ENCODE peak calls at places on chromosomes 16 and 17, in four cellular contexts. R is mesendoderm, X is H1, D is H9. K is an unnamed sample.

GRCh38 chr17:33202011-33202410 is 91.1 kb downstream of the ASIC2 start:
- DNase-seq in D (peak), X (no peak), R (peak), K (no peak)

GRCh38 chr16:19128454-19129210 is 14.9 kb downstream of the ITPRIPL2 start:
- DNase-seq in R (peak), D (no peak), X (no peak), K (no peak)

GRCh38 chr17:45298546-45299285 is 18.1 kb downstream of the MAP3K14 start:
- DNase-seq in X (no peak), R (no peak), D (no peak), K (no peak)

GRCh38 chr17:77369544-77369971 is 228.8 kb downstream of the SEC14L1 start:
- DNase-seq in R (no peak), X (no peak), D (no peak), K (no peak)

GRCh38 chr16:56652600-56652999 is 914 bp downstream of the MT1B start:
- DNase-seq in R (no peak), D (no peak), X (no peak), K (no peak)

GRCh38 chr16:25051446-25052160 is 36.4 kb upstream of the ARHGAP17 start:
- DNase-seq in X (no peak), D (no peak), R (peak), K (peak)

GRCh38 chr16:67666032-67666537 is 465 bp downstream of the ENKD1 start:
- DNase-seq in X (no peak), D (peak), R (peak), K (no peak)

GRCh38 chr16:1244881-1245280 is 4.4 kb downstream of the TPSAB1 start:
- DNase-seq in D (no peak), X (no peak), R (no peak), K (no peak)

GRCh38 chr16:71883193-71883848 is 661 bp downstream of the ZNF821 start:
- DNase-seq in X (no peak), R (peak), D (peak), K (peak)

GRCh38 chr16:3164121-3164991 is 23.6 kb upstream of the OR1F1 start:
- DNase-seq in X (no peak), R (no peak), D (no peak), K (no peak)

GRCh38 chr17:75832652-75833400 is 11.4 kb downstream of the UNC13D start:
- DNase-seq in D (peak), X (no peak), R (peak), K (no peak)

GRCh38 chr16:27463741-27464662 is 62.0 kb downstream of the IL21R start:
- DNase-seq in D (no peak), R (no peak), X (no peak), K (no peak)

GRCh38 chr16:641326-642188 is at the start of gene MCRIP2:
- DNase-seq in X (no peak), R (peak), D (peak), K (peak)

GRCh38 chr17:48515925-48516900 is 14.6 kb downstream of the HOXB1 start:
- DNase-seq in D (no peak), R (peak), X (no peak), K (no peak)

GRCh38 chr17:75152971-75153853 is 1.1 kb downstream of the JPT1 start:
- DNase-seq in X (no peak), D (peak), R (peak), K (peak)

GRCh38 chr16:67885976-67886375 is 1.3 kb downstream of the NRN1L start:
- DNase-seq in R (no peak), X (no peak), D (no peak), K (no peak)

GRCh38 chr17:5922476-5922875 is 147.7 kb upstream of the WSCD1 start:
- DNase-seq in D (no peak), R (no peak), X (no peak), K (no peak)

GRCh38 chr17:36592316-36592710 is 634 bp downstream of the DHRS11 start:
- DNase-seq in R (peak), X (no peak), D (peak), K (no peak)

GRCh38 chr16:72189865-72190371 is 18.0 kb upstream of the PMFBP1 start:
- DNase-seq in X (no peak), D (no peak), R (peak), K (peak)

GRCh38 chr17:13601317-13601775 is 383 bp downstream of the HS3ST3A1 start:
- DNase-seq in D (no peak), R (no peak), X (no peak), K (no peak)

GRCh38 chr17:3978421-3979275 is 14.4 kb upstream of the ATP2A3 start:
- DNase-seq in D (peak), X (no peak), R (no peak), K (no peak)

GRCh38 chr17:3911271-3912053 is 4.8 kb downstream of the P2RX1 start:
- DNase-seq in R (peak), D (peak), X (no peak), K (no peak)

GRCh38 chr17:3592216-3592860 is 16.9 kb downstream of the TRPV1 start:
- DNase-seq in D (no peak), X (no peak), R (no peak), K (no peak)

GRCh38 chr16:11673091-11674000 is 5.1 kb downstream of the SNN start:
- DNase-seq in D (no peak), R (no peak), X (no peak), K (no peak)

GRCh38 chr17:3534881-3535252 is 22.7 kb downstream of the TRPV3 start:
- DNase-seq in D (peak), R (peak), X (no peak), K (peak)

GRCh38 chr16:57379579-57379978 is 7.3 kb downstream of the CX3CL1 start:
- DNase-seq in R (no peak), D (no peak), X (no peak), K (no peak)

GRCh38 chr16:19354371-19354770 is 63.3 kb upstream of the TMC5 start:
- DNase-seq in D (no peak), X (no peak), R (peak), K (no peak)

GRCh38 chr17:60941028-60941427 is 263.4 kb downstream of the BCAS3 start:
- DNase-seq in R (no peak), D (no peak), X (no peak), K (peak)

GRCh38 chr17:79563237-79564013 is 47.4 kb downstream of the RBFOX3 start:
- DNase-seq in R (peak), X (no peak), D (no peak), K (no peak)

GRCh38 chr17:10775740-10776333 is 28.1 kb downstream of the TMEM238L start:
- DNase-seq in X (no peak), R (no peak), D (no peak), K (no peak)

GRCh38 chr16:82641336-82641984 is 14.7 kb downstream of the CDH13 start:
- DNase-seq in D (no peak), X (no peak), R (no peak), K (peak)

GRCh38 chr17:34436607-34437006 is 73.6 kb upstream of the CCL1 start:
- DNase-seq in D (no peak), X (no peak), R (peak), K (no peak)

GRCh38 chr17:41420134-41420533 is 4.3 kb downstream of the KRT37 start:
- DNase-seq in X (no peak), R (no peak), D (no peak), K (peak)

GRCh38 chr17:57481901-57482300 is 225.6 kb downstream of the MSI2 start:
- DNase-seq in D (no peak), R (no peak), X (no peak), K (peak)

GRCh38 chr17:44901323-44901965 is 2.2 kb upstream of the EFTUD2 start:
- DNase-seq in X (no peak), R (no peak), D (no peak), K (peak)

GRCh38 chr16:65117701-65118448 is 4.0 kb downstream of the CDH11 start:
- DNase-seq in R (peak), D (peak), X (no peak), K (peak)
- H3K56ac ChIP-seq in R (no peak), D (no peak), X (no peak), K (peak)

GRCh38 chr17:40145476-40145875 is 5.1 kb downstream of the CASC3 start:
- DNase-seq in D (no peak), R (no peak), X (no peak), K (no peak)

GRCh38 chr17:40153603-40154238 is 13.4 kb downstream of the CASC3 start:
- DNase-seq in R (no peak), X (no peak), D (no peak), K (no peak)

GRCh38 chr17:40150215-40150614 is 9.9 kb downstream of the CASC3 start:
- DNase-seq in R (no peak), D (no peak), X (no peak), K (no peak)

GRCh38 chr17:40151414-40151955 is 11.1 kb downstream of the CASC3 start:
- DNase-seq in X (no peak), D (no peak), R (no peak), K (no peak)

DNA sequence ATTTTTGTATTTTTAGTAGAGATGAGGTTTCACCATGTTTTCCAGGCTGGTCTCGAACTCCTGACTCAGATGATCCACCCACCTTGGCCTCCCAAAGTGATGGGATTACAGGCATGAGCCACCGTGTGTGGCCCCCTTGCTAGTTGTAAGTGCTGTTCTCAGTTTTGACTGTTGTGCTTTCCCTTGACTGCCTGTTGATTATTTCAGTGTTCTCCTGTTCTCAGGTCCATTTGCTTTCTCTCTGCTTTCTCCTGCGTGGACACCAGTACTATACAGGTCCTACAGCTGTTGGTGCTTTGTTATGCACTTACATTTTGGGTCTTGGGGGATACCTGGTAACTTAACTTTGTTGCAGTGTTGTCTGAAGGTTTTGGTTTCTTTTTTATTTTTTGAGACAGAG is 8.2 kb downstream of the CASC3 start:
- DNase-seq in R (no peak), D (no peak), X (no peak), K (no peak)
- H3K56ac ChIP-seq in R (no peak), D (no peak), X (no peak), K (no peak)

GRCh38 chr17:72244942-72245341 is 124.1 kb downstream of the SOX9 start:
- DNase-seq in X (no peak), R (no peak), D (no peak), K (no peak)
- H3K56ac ChIP-seq in X (no peak), R (no peak), D (no peak), K (no peak)

GRCh38 chr16:30947533-30948086 is 1.3 kb upstream of the ORAI3 start:
- DNase-seq in D (peak), X (no peak), R (peak), K (no peak)
- H3K56ac ChIP-seq in D (no peak), X (peak), R (peak), K (no peak)

GRCh38 chr17:43338886-43339516 is 59.8 kb upstream of the ARL4D start:
- DNase-seq in D (peak), X (no peak), R (peak), K (no peak)
- H3K56ac ChIP-seq in D (no peak), X (no peak), R (no peak), K (no peak)

DNA sequence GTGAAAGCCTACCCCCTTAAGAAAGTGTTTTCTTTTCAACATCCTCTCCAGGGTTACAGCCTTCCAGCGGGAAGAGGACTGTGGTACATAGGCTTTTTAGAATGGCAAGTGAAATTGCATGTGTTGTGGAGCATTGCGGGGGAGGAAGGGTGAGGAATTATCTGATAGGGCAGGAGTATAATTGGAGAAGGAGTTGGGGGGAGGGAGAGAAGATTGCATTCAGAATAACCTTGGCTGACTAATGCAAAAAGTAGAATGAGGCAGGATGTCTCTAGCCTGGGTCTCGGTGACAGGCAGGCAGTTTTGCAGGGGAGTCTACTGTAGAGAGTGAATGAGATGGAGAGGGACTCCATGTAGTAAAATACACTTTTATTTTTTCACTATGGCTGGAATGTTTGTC is 2.4 kb upstream of the CDH8 start:
- DNase-seq in X (no peak), D (no peak), R (peak), K (no peak)
- H3K56ac ChIP-seq in X (no peak), D (no peak), R (no peak), K (no peak)

GRCh38 chr17:81810892-81811704 is 7.1 kb downstream of the GCGR start:
- DNase-seq in X (no peak), R (no peak), D (no peak), K (no peak)

GRCh38 chr17:81808778-81809555 is 5.0 kb downstream of the GCGR start:
- DNase-seq in X (no peak), D (no peak), R (no peak), K (no peak)

GRCh38 chr17:81811705-81812570 is 8.0 kb downstream of the GCGR start:
- DNase-seq in X (no peak), D (no peak), R (no peak), K (no peak)

GRCh38 chr17:81809556-81809998 is 5.6 kb downstream of the GCGR start:
- DNase-seq in R (no peak), X (no peak), D (no peak), K (no peak)

GRCh38 chr17:81810476-81810875 is 6.5 kb downstream of the GCGR start:
- DNase-seq in R (no peak), D (no peak), X (no peak), K (no peak)
- H3K56ac ChIP-seq in R (no peak), D (no peak), X (no peak), K (no peak)